ENCODE peak calls at places on chromosomes 3 and 15, in ten cellular contexts. One of them, this sample, is unnamed.

GRCh38 chr15:91482799-91483198 is 370.7 kb upstream of the SLCO3A1 start:
- DNase-seq in cerebellar cortex: no peak
- DNase-seq in activated naive CD8-positive, alpha-beta T cell treated with anti-CD3 and anti-CD28 coated beads, Interleukin-2, amount 50 U/mL, for 24 hours: no peak
- DNase-seq in stimulated activated CD4-positive, alpha-beta T cell treated with anti-CD3 and anti-CD28 coated beads, Interleukin-4, amount 100 ng/mL, for 48 hours: no peak
- DNase-seq in neural crest cell: no peak
- DNase-seq in NCI-H2029: no peak
- DNase-seq in cardiac fibroblast: no peak
- DNase-seq in hypothalamus: no peak
- DNase-seq in NB4: no peak
- DNase-seq in HuH-7: no peak
- DNase-seq in this sample: no peak

GRCh38 chr3:80806673-80807072 is 954.8 kb downstream of the GBE1 start:
- DNase-seq in HuH-7: no peak
- DNase-seq in NB4: no peak
- DNase-seq in neural crest cell: no peak
- DNase-seq in hypothalamus: no peak
- DNase-seq in activated naive CD8-positive, alpha-beta T cell treated with anti-CD3 and anti-CD28 coated beads, Interleukin-2, amount 50 U/mL, for 24 hours: no peak
- DNase-seq in stimulated activated CD4-positive, alpha-beta T cell treated with anti-CD3 and anti-CD28 coated beads, Interleukin-4, amount 100 ng/mL, for 48 hours: no peak
- DNase-seq in NCI-H2029: no peak
- DNase-seq in cardiac fibroblast: no peak
- DNase-seq in cerebellar cortex: no peak
- DNase-seq in this sample: no peak

GRCh38 chr3:188832961-188833615 is 338.7 kb upstream of the TPRG1 start:
- DNase-seq in HuH-7: no peak
- DNase-seq in NCI-H2029: no peak
- DNase-seq in neural crest cell: no peak
- DNase-seq in stimulated activated CD4-positive, alpha-beta T cell treated with anti-CD3 and anti-CD28 coated beads, Interleukin-4, amount 100 ng/mL, for 48 hours: no peak
- DNase-seq in cardiac fibroblast: peak
- DNase-seq in hypothalamus: no peak
- DNase-seq in NB4: no peak
- DNase-seq in activated naive CD8-positive, alpha-beta T cell treated with anti-CD3 and anti-CD28 coated beads, Interleukin-2, amount 50 U/mL, for 24 hours: no peak
- DNase-seq in cerebellar cortex: no peak
- DNase-seq in this sample: no peak

GRCh38 chr3:156630773-156631093 is 43.7 kb upstream of the TIPARP start:
- DNase-seq in NCI-H2029: no peak
- DNase-seq in cardiac fibroblast: no peak
- DNase-seq in HuH-7: no peak
- DNase-seq in cerebellar cortex: no peak
- DNase-seq in activated naive CD8-positive, alpha-beta T cell treated with anti-CD3 and anti-CD28 coated beads, Interleukin-2, amount 50 U/mL, for 24 hours: no peak
- DNase-seq in hypothalamus: no peak
- DNase-seq in neural crest cell: no peak
- DNase-seq in stimulated activated CD4-positive, alpha-beta T cell treated with anti-CD3 and anti-CD28 coated beads, Interleukin-4, amount 100 ng/mL, for 48 hours: no peak
- DNase-seq in NB4: no peak
- DNase-seq in this sample: no peak

GRCh38 chr3:160478338-160478737 is 28.8 kb upstream of the TRIM59 start:
- DNase-seq in stimulated activated CD4-positive, alpha-beta T cell treated with anti-CD3 and anti-CD28 coated beads, Interleukin-4, amount 100 ng/mL, for 48 hours: no peak
- DNase-seq in cerebellar cortex: no peak
- DNase-seq in hypothalamus: no peak
- DNase-seq in NCI-H2029: no peak
- DNase-seq in activated naive CD8-positive, alpha-beta T cell treated with anti-CD3 and anti-CD28 coated beads, Interleukin-2, amount 50 U/mL, for 24 hours: no peak
- DNase-seq in cardiac fibroblast: peak
- DNase-seq in HuH-7: no peak
- DNase-seq in NB4: no peak
- DNase-seq in neural crest cell: no peak
- DNase-seq in this sample: no peak

GRCh38 chr3:127541320-127541719 is 49.2 kb downstream of the TPRA1 start:
- DNase-seq in neural crest cell: no peak
- DNase-seq in stimulated activated CD4-positive, alpha-beta T cell treated with anti-CD3 and anti-CD28 coated beads, Interleukin-4, amount 100 ng/mL, for 48 hours: no peak
- DNase-seq in activated naive CD8-positive, alpha-beta T cell treated with anti-CD3 and anti-CD28 coated beads, Interleukin-2, amount 50 U/mL, for 24 hours: no peak
- DNase-seq in cardiac fibroblast: no peak
- DNase-seq in NCI-H2029: no peak
- DNase-seq in cerebellar cortex: no peak
- DNase-seq in HuH-7: no peak
- DNase-seq in NB4: no peak
- DNase-seq in hypothalamus: no peak
- DNase-seq in this sample: no peak

GRCh38 chr3:177832862-177833261 is 635.6 kb upstream of the TBL1XR1 start:
- DNase-seq in cardiac fibroblast: peak
- DNase-seq in NB4: no peak
- DNase-seq in activated naive CD8-positive, alpha-beta T cell treated with anti-CD3 and anti-CD28 coated beads, Interleukin-2, amount 50 U/mL, for 24 hours: no peak
- DNase-seq in HuH-7: no peak
- DNase-seq in cerebellar cortex: peak
- DNase-seq in stimulated activated CD4-positive, alpha-beta T cell treated with anti-CD3 and anti-CD28 coated beads, Interleukin-4, amount 100 ng/mL, for 48 hours: no peak
- DNase-seq in hypothalamus: no peak
- DNase-seq in neural crest cell: no peak
- DNase-seq in NCI-H2029: peak
- DNase-seq in this sample: no peak

GRCh38 chr15:29090617-29091466 is 178.8 kb downstream of the NSMCE3 start:
- DNase-seq in stimulated activated CD4-positive, alpha-beta T cell treated with anti-CD3 and anti-CD28 coated beads, Interleukin-4, amount 100 ng/mL, for 48 hours: peak
- DNase-seq in cardiac fibroblast: peak
- DNase-seq in NB4: peak
- DNase-seq in HuH-7: peak
- DNase-seq in cerebellar cortex: no peak
- DNase-seq in neural crest cell: peak
- DNase-seq in activated naive CD8-positive, alpha-beta T cell treated with anti-CD3 and anti-CD28 coated beads, Interleukin-2, amount 50 U/mL, for 24 hours: peak
- DNase-seq in NCI-H2029: no peak
- DNase-seq in hypothalamus: no peak
- DNase-seq in this sample: peak

GRCh38 chr15:75843618-75844610 is 667 bp downstream of the UBE2Q2 start:
- DNase-seq in NB4: peak
- DNase-seq in cardiac fibroblast: peak
- DNase-seq in activated naive CD8-positive, alpha-beta T cell treated with anti-CD3 and anti-CD28 coated beads, Interleukin-2, amount 50 U/mL, for 24 hours: peak
- DNase-seq in neural crest cell: peak
- DNase-seq in stimulated activated CD4-positive, alpha-beta T cell treated with anti-CD3 and anti-CD28 coated beads, Interleukin-4, amount 100 ng/mL, for 48 hours: peak
- DNase-seq in HuH-7: peak
- DNase-seq in cerebellar cortex: peak
- DNase-seq in hypothalamus: peak
- DNase-seq in NCI-H2029: no peak
- DNase-seq in this sample: peak

GRCh38 chr15:31525296-31525695 is 198.7 kb downstream of the KLF13 start:
- DNase-seq in activated naive CD8-positive, alpha-beta T cell treated with anti-CD3 and anti-CD28 coated beads, Interleukin-2, amount 50 U/mL, for 24 hours: no peak
- DNase-seq in stimulated activated CD4-positive, alpha-beta T cell treated with anti-CD3 and anti-CD28 coated beads, Interleukin-4, amount 100 ng/mL, for 48 hours: no peak
- DNase-seq in cerebellar cortex: no peak
- DNase-seq in cardiac fibroblast: no peak
- DNase-seq in NCI-H2029: no peak
- DNase-seq in HuH-7: no peak
- DNase-seq in hypothalamus: no peak
- DNase-seq in NB4: no peak
- DNase-seq in neural crest cell: no peak
- DNase-seq in this sample: no peak

GRCh38 chr15:23753248-23753647 is 66.1 kb upstream of the NDN start:
- DNase-seq in NB4: no peak
- DNase-seq in NCI-H2029: no peak
- DNase-seq in cerebellar cortex: no peak
- DNase-seq in cardiac fibroblast: no peak
- DNase-seq in HuH-7: no peak
- DNase-seq in stimulated activated CD4-positive, alpha-beta T cell treated with anti-CD3 and anti-CD28 coated beads, Interleukin-4, amount 100 ng/mL, for 48 hours: no peak
- DNase-seq in hypothalamus: no peak
- DNase-seq in activated naive CD8-positive, alpha-beta T cell treated with anti-CD3 and anti-CD28 coated beads, Interleukin-2, amount 50 U/mL, for 24 hours: no peak
- DNase-seq in neural crest cell: no peak
- DNase-seq in this sample: no peak

GRCh38 chr3:115848641-115849040 is 225.3 kb downstream of the GAP43 start:
- DNase-seq in activated naive CD8-positive, alpha-beta T cell treated with anti-CD3 and anti-CD28 coated beads, Interleukin-2, amount 50 U/mL, for 24 hours: no peak
- DNase-seq in cerebellar cortex: no peak
- DNase-seq in hypothalamus: no peak
- DNase-seq in neural crest cell: no peak
- DNase-seq in HuH-7: no peak
- DNase-seq in NB4: no peak
- DNase-seq in NCI-H2029: no peak
- DNase-seq in stimulated activated CD4-positive, alpha-beta T cell treated with anti-CD3 and anti-CD28 coated beads, Interleukin-4, amount 100 ng/mL, for 48 hours: no peak
- DNase-seq in cardiac fibroblast: no peak
- DNase-seq in this sample: no peak

GRCh38 chr15:71052356-71052755 is 62.9 kb upstream of the THSD4 start:
- DNase-seq in activated naive CD8-positive, alpha-beta T cell treated with anti-CD3 and anti-CD28 coated beads, Interleukin-2, amount 50 U/mL, for 24 hours: no peak
- DNase-seq in hypothalamus: no peak
- DNase-seq in cerebellar cortex: no peak
- DNase-seq in HuH-7: no peak
- DNase-seq in neural crest cell: no peak
- DNase-seq in cardiac fibroblast: peak
- DNase-seq in stimulated activated CD4-positive, alpha-beta T cell treated with anti-CD3 and anti-CD28 coated beads, Interleukin-4, amount 100 ng/mL, for 48 hours: no peak
- DNase-seq in NB4: no peak
- DNase-seq in NCI-H2029: no peak
- DNase-seq in this sample: no peak

GRCh38 chr15:27492021-27492621 is 521.1 kb downstream of the GABRG3 start:
- DNase-seq in cerebellar cortex: no peak
- DNase-seq in stimulated activated CD4-positive, alpha-beta T cell treated with anti-CD3 and anti-CD28 coated beads, Interleukin-4, amount 100 ng/mL, for 48 hours: no peak
- DNase-seq in neural crest cell: no peak
- DNase-seq in hypothalamus: peak
- DNase-seq in NB4: no peak
- DNase-seq in activated naive CD8-positive, alpha-beta T cell treated with anti-CD3 and anti-CD28 coated beads, Interleukin-2, amount 50 U/mL, for 24 hours: no peak
- DNase-seq in HuH-7: no peak
- DNase-seq in cardiac fibroblast: no peak
- DNase-seq in NCI-H2029: no peak
- DNase-seq in this sample: no peak

GRCh38 chr15:95718441-95718840 is 612.1 kb upstream of the NR2F2 start:
- DNase-seq in stimulated activated CD4-positive, alpha-beta T cell treated with anti-CD3 and anti-CD28 coated beads, Interleukin-4, amount 100 ng/mL, for 48 hours: no peak
- DNase-seq in cerebellar cortex: peak
- DNase-seq in NB4: no peak
- DNase-seq in neural crest cell: no peak
- DNase-seq in cardiac fibroblast: peak
- DNase-seq in activated naive CD8-positive, alpha-beta T cell treated with anti-CD3 and anti-CD28 coated beads, Interleukin-2, amount 50 U/mL, for 24 hours: no peak
- DNase-seq in NCI-H2029: no peak
- DNase-seq in HuH-7: no peak
- DNase-seq in hypothalamus: no peak
- DNase-seq in this sample: no peak

GRCh38 chr3:8416965-8417364 is 84.7 kb upstream of the LMCD1 start:
- DNase-seq in cardiac fibroblast: peak
- DNase-seq in neural crest cell: peak
- DNase-seq in stimulated activated CD4-positive, alpha-beta T cell treated with anti-CD3 and anti-CD28 coated beads, Interleukin-4, amount 100 ng/mL, for 48 hours: no peak
- DNase-seq in cerebellar cortex: no peak
- DNase-seq in NB4: peak
- DNase-seq in NCI-H2029: peak
- DNase-seq in activated naive CD8-positive, alpha-beta T cell treated with anti-CD3 and anti-CD28 coated beads, Interleukin-2, amount 50 U/mL, for 24 hours: peak
- DNase-seq in hypothalamus: no peak
- DNase-seq in HuH-7: no peak
- DNase-seq in this sample: peak

GRCh38 chr15:98900382-98900781 is 107.2 kb downstream of the PGPEP1L start:
- DNase-seq in neural crest cell: no peak
- DNase-seq in hypothalamus: no peak
- DNase-seq in NCI-H2029: no peak
- DNase-seq in cerebellar cortex: no peak
- DNase-seq in HuH-7: no peak
- DNase-seq in cardiac fibroblast: peak
- DNase-seq in NB4: no peak
- DNase-seq in activated naive CD8-positive, alpha-beta T cell treated with anti-CD3 and anti-CD28 coated beads, Interleukin-2, amount 50 U/mL, for 24 hours: no peak
- DNase-seq in stimulated activated CD4-positive, alpha-beta T cell treated with anti-CD3 and anti-CD28 coated beads, Interleukin-4, amount 100 ng/mL, for 48 hours: no peak
- DNase-seq in this sample: no peak

GRCh38 chr15:38610748-38611147 is 46.1 kb upstream of the RASGRP1 start:
- DNase-seq in NB4: no peak
- DNase-seq in cerebellar cortex: no peak
- DNase-seq in NCI-H2029: no peak
- DNase-seq in activated naive CD8-positive, alpha-beta T cell treated with anti-CD3 and anti-CD28 coated beads, Interleukin-2, amount 50 U/mL, for 24 hours: peak
- DNase-seq in HuH-7: no peak
- DNase-seq in hypothalamus: no peak
- DNase-seq in neural crest cell: no peak
- DNase-seq in stimulated activated CD4-positive, alpha-beta T cell treated with anti-CD3 and anti-CD28 coated beads, Interleukin-4, amount 100 ng/mL, for 48 hours: peak
- DNase-seq in cardiac fibroblast: no peak
- DNase-seq in this sample: no peak

GRCh38 chr3:149726716-149727407 is 25.4 kb downstream of the COMMD2 start:
- DNase-seq in NCI-H2029: no peak
- DNase-seq in hypothalamus: no peak
- DNase-seq in cardiac fibroblast: no peak
- DNase-seq in stimulated activated CD4-positive, alpha-beta T cell treated with anti-CD3 and anti-CD28 coated beads, Interleukin-4, amount 100 ng/mL, for 48 hours: no peak
- DNase-seq in NB4: no peak
- DNase-seq in neural crest cell: no peak
- DNase-seq in activated naive CD8-positive, alpha-beta T cell treated with anti-CD3 and anti-CD28 coated beads, Interleukin-2, amount 50 U/mL, for 24 hours: no peak
- DNase-seq in HuH-7: no peak
- DNase-seq in cerebellar cortex: no peak
- DNase-seq in this sample: no peak

GRCh38 chr3:194824100-194824499 is 138.4 kb downstream of the FAM43A start:
- DNase-seq in HuH-7: no peak
- DNase-seq in cerebellar cortex: no peak
- DNase-seq in cardiac fibroblast: no peak
- DNase-seq in hypothalamus: no peak
- DNase-seq in stimulated activated CD4-positive, alpha-beta T cell treated with anti-CD3 and anti-CD28 coated beads, Interleukin-4, amount 100 ng/mL, for 48 hours: no peak
- DNase-seq in NCI-H2029: no peak
- DNase-seq in neural crest cell: no peak
- DNase-seq in NB4: no peak
- DNase-seq in activated naive CD8-positive, alpha-beta T cell treated with anti-CD3 and anti-CD28 coated beads, Interleukin-2, amount 50 U/mL, for 24 hours: no peak
- DNase-seq in this sample: no peak

GRCh38 chr3:101988591-101988990 is 139.3 kb downstream of the NFKBIZ start:
- DNase-seq in hypothalamus: no peak
- DNase-seq in NB4: no peak
- DNase-seq in stimulated activated CD4-positive, alpha-beta T cell treated with anti-CD3 and anti-CD28 coated beads, Interleukin-4, amount 100 ng/mL, for 48 hours: no peak
- DNase-seq in HuH-7: no peak
- DNase-seq in NCI-H2029: no peak
- DNase-seq in neural crest cell: no peak
- DNase-seq in cardiac fibroblast: no peak
- DNase-seq in activated naive CD8-positive, alpha-beta T cell treated with anti-CD3 and anti-CD28 coated beads, Interleukin-2, amount 50 U/mL, for 24 hours: peak
- DNase-seq in cerebellar cortex: no peak
- DNase-seq in this sample: no peak

GRCh38 chr15:83436513-83437158 is 10.5 kb upstream of the SH3GL3 start:
- DNase-seq in cardiac fibroblast: peak
- DNase-seq in NCI-H2029: no peak
- DNase-seq in NB4: peak
- DNase-seq in cerebellar cortex: peak
- DNase-seq in activated naive CD8-positive, alpha-beta T cell treated with anti-CD3 and anti-CD28 coated beads, Interleukin-2, amount 50 U/mL, for 24 hours: no peak
- DNase-seq in stimulated activated CD4-positive, alpha-beta T cell treated with anti-CD3 and anti-CD28 coated beads, Interleukin-4, amount 100 ng/mL, for 48 hours: no peak
- DNase-seq in neural crest cell: peak
- DNase-seq in hypothalamus: no peak
- DNase-seq in HuH-7: peak
- DNase-seq in this sample: peak

GRCh38 chr15:29050870-29051269 is 165.1 kb downstream of the APBA2 start:
- DNase-seq in cerebellar cortex: no peak
- DNase-seq in HuH-7: no peak
- DNase-seq in stimulated activated CD4-positive, alpha-beta T cell treated with anti-CD3 and anti-CD28 coated beads, Interleukin-4, amount 100 ng/mL, for 48 hours: no peak
- DNase-seq in neural crest cell: no peak
- DNase-seq in NCI-H2029: no peak
- DNase-seq in NB4: no peak
- DNase-seq in cardiac fibroblast: peak
- DNase-seq in activated naive CD8-positive, alpha-beta T cell treated with anti-CD3 and anti-CD28 coated beads, Interleukin-2, amount 50 U/mL, for 24 hours: no peak
- DNase-seq in hypothalamus: no peak
- DNase-seq in this sample: no peak

GRCh38 chr15:31265871-31266711 is 60.5 kb upstream of the KLF13 start:
- DNase-seq in cardiac fibroblast: peak
- DNase-seq in cerebellar cortex: no peak
- DNase-seq in HuH-7: no peak
- DNase-seq in hypothalamus: no peak
- DNase-seq in NCI-H2029: no peak
- DNase-seq in NB4: peak
- DNase-seq in activated naive CD8-positive, alpha-beta T cell treated with anti-CD3 and anti-CD28 coated beads, Interleukin-2, amount 50 U/mL, for 24 hours: peak
- DNase-seq in neural crest cell: no peak
- DNase-seq in stimulated activated CD4-positive, alpha-beta T cell treated with anti-CD3 and anti-CD28 coated beads, Interleukin-4, amount 100 ng/mL, for 48 hours: no peak
- DNase-seq in this sample: no peak

GRCh38 chr3:37859908-37860199 is 1.8 kb upstream of the CTDSPL start:
- DNase-seq in NCI-H2029: no peak
- DNase-seq in stimulated activated CD4-positive, alpha-beta T cell treated with anti-CD3 and anti-CD28 coated beads, Interleukin-4, amount 100 ng/mL, for 48 hours: no peak
- DNase-seq in cardiac fibroblast: no peak
- DNase-seq in neural crest cell: no peak
- DNase-seq in NB4: no peak
- DNase-seq in hypothalamus: no peak
- DNase-seq in cerebellar cortex: no peak
- DNase-seq in activated naive CD8-positive, alpha-beta T cell treated with anti-CD3 and anti-CD28 coated beads, Interleukin-2, amount 50 U/mL, for 24 hours: no peak
- DNase-seq in HuH-7: no peak
- DNase-seq in this sample: no peak

GRCh38 chr15:40282870-40283614 is at the start of gene ANKRD63:
- DNase-seq in stimulated activated CD4-positive, alpha-beta T cell treated with anti-CD3 and anti-CD28 coated beads, Interleukin-4, amount 100 ng/mL, for 48 hours: peak
- DNase-seq in cardiac fibroblast: no peak
- DNase-seq in NCI-H2029: no peak
- DNase-seq in NB4: peak
- DNase-seq in neural crest cell: no peak
- DNase-seq in cerebellar cortex: no peak
- DNase-seq in hypothalamus: no peak
- DNase-seq in HuH-7: no peak
- DNase-seq in activated naive CD8-positive, alpha-beta T cell treated with anti-CD3 and anti-CD28 coated beads, Interleukin-2, amount 50 U/mL, for 24 hours: peak
- DNase-seq in this sample: no peak

GRCh38 chr3:72368331-72368975 is 479.8 kb downstream of the SHQ1 start:
- DNase-seq in hypothalamus: no peak
- DNase-seq in cardiac fibroblast: peak
- DNase-seq in cerebellar cortex: peak
- DNase-seq in NCI-H2029: no peak
- DNase-seq in stimulated activated CD4-positive, alpha-beta T cell treated with anti-CD3 and anti-CD28 coated beads, Interleukin-4, amount 100 ng/mL, for 48 hours: no peak
- DNase-seq in activated naive CD8-positive, alpha-beta T cell treated with anti-CD3 and anti-CD28 coated beads, Interleukin-2, amount 50 U/mL, for 24 hours: no peak
- DNase-seq in HuH-7: no peak
- DNase-seq in NB4: no peak
- DNase-seq in neural crest cell: no peak
- DNase-seq in this sample: no peak

GRCh38 chr3:64321747-64322146 is 96.5 kb upstream of the PRICKLE2 start:
- DNase-seq in cardiac fibroblast: peak
- DNase-seq in NB4: no peak
- DNase-seq in neural crest cell: no peak
- DNase-seq in activated naive CD8-positive, alpha-beta T cell treated with anti-CD3 and anti-CD28 coated beads, Interleukin-2, amount 50 U/mL, for 24 hours: no peak
- DNase-seq in cerebellar cortex: no peak
- DNase-seq in HuH-7: no peak
- DNase-seq in hypothalamus: no peak
- DNase-seq in stimulated activated CD4-positive, alpha-beta T cell treated with anti-CD3 and anti-CD28 coated beads, Interleukin-4, amount 100 ng/mL, for 48 hours: no peak
- DNase-seq in NCI-H2029: no peak
- DNase-seq in this sample: no peak

This sample was measured in HT-29.